ENCODE peak calls at places on chromosomes 12 and 14, in four cellular contexts. W is adrenal gland; I is activated CD4-positive, alpha-beta T cell treated with anti-CD3 and anti-CD28 coated beads, Interleukin-2, amount 10 ng/mL, durations not matched to agents 7 days and 5 days; P is SW480. G is an unnamed sample.

GRCh38 chr12:52296572-52297215 is 5.4 kb upstream of the KRT81 start:
- DNase-seq in W (no peak), I (no peak), P (no peak), G (no peak)

GRCh38 chr12:55797068-55797467 is 20.5 kb downstream of the SARNP start:
- DNase-seq in W (no peak), I (peak; percentile 32), P (peak; percentile 26), G (peak; percentile 65)

GRCh38 chr14:23539209-23539866 is 12.2 kb downstream of the ZFHX2 start:
- DNase-seq in W (no peak), I (peak; percentile 51), P (peak; percentile 20), G (peak; percentile 57)

GRCh38 chr12:130076126-130076525 is 86.1 kb upstream of the FZD10 start:
- DNase-seq in W (no peak), I (no peak), P (no peak), G (no peak)

GRCh38 chr14:106509795-106510194 is 983.4 kb downstream of the TMEM121 start:
- DNase-seq in W (no peak), I (no peak), P (no peak), G (no peak)

GRCh38 chr14:104866451-104867370 is 1.6 kb downstream of the CEP170B start:
- DNase-seq in W (no peak), I (no peak), P (no peak), G (no peak)

GRCh38 chr12:58159941-58160340 is 218.6 kb downstream of the ATP23 start:
- DNase-seq in W (no peak), I (no peak), P (no peak), G (no peak)

GRCh38 chr12:121261397-121261796 is 35.1 kb downstream of the CAMKK2 start:
- DNase-seq in W (no peak), I (no peak), P (no peak), G (no peak)

GRCh38 chr12:122310636-122311035 is 44.3 kb upstream of the VPS33A start:
- DNase-seq in W (no peak), I (no peak), P (no peak), G (peak; percentile 22)

GRCh38 chr12:108855284-108856169 is 1.9 kb downstream of the SSH1 start:
- DNase-seq in W (peak; percentile 63), I (no peak), P (no peak), G (no peak)

GRCh38 chr12:88691811-88692210 is 111.5 kb upstream of the KITLG start:
- DNase-seq in W (no peak), I (no peak), P (no peak), G (no peak)